ENCODE peak calls at places on chromosomes 2 and 18, in seven cellular contexts. A is thyroid gland, R is Caco-2, Q is K562, X is sigmoid colon, H is Peyer's patch, F is upper lobe of right lung. Z is an unnamed sample. For H3K4me1, the result is how much of the 10 kb centered on the place peaks cover.

GRCh38 chr18:30618567-30618966 is 424.0 kb downstream of the DSC3 start:
- DNase-seq in A (no peak), R (no peak), Q (no peak), X (no peak), H (no peak), F (no peak), Z (no peak)

GRCh38 chr2:71922501-71923142 is 225.0 kb downstream of the CYP26B1 start:
- DNase-seq in A (no peak), R (peak), Q (no peak), X (no peak), H (no peak), F (peak), Z (no peak)

GRCh38 chr2:11842324-11842723 is 95.9 kb downstream of the LPIN1 start:
- DNase-seq in A (peak), R (no peak), Q (no peak), X (no peak), H (no peak), F (no peak), Z (no peak)

GRCh38 chr18:59966913-59967312 is 67.1 kb downstream of the PMAIP1 start:
- DNase-seq in A (no peak), R (no peak), Q (no peak), X (no peak), H (no peak), F (no peak), Z (no peak)

GRCh38 chr2:41963661-41964525 is 83.9 kb upstream of the PKDCC start:
- DNase-seq in A (peak), R (peak), Q (no peak), X (peak), H (peak), F (no peak), Z (peak)

GRCh38 chr2:39872748-39873147 is 93.7 kb upstream of the THUMPD2 start:
- DNase-seq in A (no peak), R (no peak), Q (no peak), X (no peak), H (no peak), F (no peak), Z (no peak)

GRCh38 chr2:70367722-70368323 is 66.0 kb upstream of the FAM136A start:
- DNase-seq in A (peak), R (no peak), Q (peak), X (no peak), H (no peak), F (no peak), Z (no peak)

GRCh38 chr2:75655861-75656260 is 9.3 kb downstream of the MRPL19 start:
- DNase-seq in A (no peak), R (no peak), Q (no peak), X (no peak), H (no peak), F (no peak), Z (no peak)

GRCh38 chr2:102197389-102198137 is 10.7 kb downstream of the IL1RL2 start:
- DNase-seq in A (no peak), R (no peak), Q (no peak), X (no peak), H (no peak), F (no peak), Z (no peak)

GRCh38 chr2:191679818-191680600 is 2.1 kb downstream of the NABP1 start:
- DNase-seq in A (no peak), R (no peak), Q (peak), X (no peak), H (no peak), F (no peak), Z (no peak)

GRCh38 chr18:70372450-70373061 is 83.7 kb downstream of the SOCS6 start:
- DNase-seq in A (no peak), R (no peak), Q (no peak), X (no peak), H (no peak), F (no peak), Z (no peak)

GRCh38 chr2:31578316-31578715 is 2.4 kb downstream of the SRD5A2 start:
- DNase-seq in A (no peak), R (no peak), Q (no peak), X (no peak), H (no peak), F (no peak), Z (no peak)

GRCh38 chr2:120858361-120858760 is 122.7 kb downstream of the GLI2 start:
- DNase-seq in A (no peak), R (peak), Q (no peak), X (peak), H (no peak), F (peak), Z (no peak)

GRCh38 chr2:152098033-152098797 is 629 bp downstream of the CACNB4 start:
- DNase-seq in A (peak), R (no peak), Q (no peak), X (peak), H (no peak), F (peak), Z (no peak)

GRCh38 chr2:46422717-46423394 is 56.5 kb upstream of the TMEM247 start:
- DNase-seq in A (no peak), R (no peak), Q (no peak), X (no peak), H (no peak), F (no peak), Z (no peak)

GRCh38 chr2:72940786-72941185 is 23.5 kb downstream of the EMX1 start:
- DNase-seq in A (no peak), R (no peak), Q (no peak), X (no peak), H (no peak), F (no peak), Z (no peak)

GRCh38 chr2:175745911-175746310 is 256.2 kb downstream of the LNPK start:
- DNase-seq in A (no peak), R (no peak), Q (no peak), X (no peak), H (no peak), F (no peak), Z (no peak)

GRCh38 chr18:58303363-58303762 is 259.3 kb downstream of the NEDD4L start:
- DNase-seq in A (no peak), R (no peak), Q (no peak), X (no peak), H (no peak), F (no peak), Z (no peak)

GRCh38 chr2:219536967-219537366 is 6.6 kb downstream of the CHPF start:
- DNase-seq in A (no peak), R (no peak), Q (no peak), X (no peak), H (no peak), F (no peak), Z (no peak)

GRCh38 chr2:37201766-37202165 is 5.5 kb downstream of the CEBPZOS start:
- DNase-seq in A (no peak), R (no peak), Q (no peak), X (no peak), H (no peak), F (no peak), Z (no peak)

GRCh38 chr2:70890469-70891065 is 45.1 kb upstream of the ATP6V1B1 start:
- DNase-seq in A (no peak), R (no peak), Q (no peak), X (no peak), H (no peak), F (no peak), Z (no peak)

GRCh38 chr2:43488737-43489136 is 107.1 kb downstream of the THADA start:
- DNase-seq in A (no peak), R (no peak), Q (no peak), X (no peak), H (no peak), F (no peak), Z (no peak)

GRCh38 chr2:46047280-46047679 is 249.9 kb upstream of the EPAS1 start:
- DNase-seq in A (no peak), R (no peak), Q (no peak), X (no peak), H (no peak), F (no peak), Z (no peak)

GRCh38 chr18:45164551-45164950 is 450.7 kb upstream of the SLC14A2 start:
- DNase-seq in A (no peak), R (no peak), Q (no peak), X (no peak), H (no peak), F (no peak), Z (no peak)

GRCh38 chr2:160379399-160379798 is 114.2 kb downstream of the RBMS1 start:
- DNase-seq in A (no peak), R (no peak), Q (no peak), X (no peak), H (no peak), F (no peak), Z (no peak)

GRCh38 chr2:136008205-136008865 is 22.9 kb upstream of the DARS1 start:
- DNase-seq in A (peak), R (no peak), Q (no peak), X (peak), H (peak), F (peak), Z (peak)

GRCh38 chr18:400466-400865 is 100.0 kb downstream of the COLEC12 start:
- DNase-seq in A (no peak), R (no peak), Q (no peak), X (no peak), H (peak), F (no peak), Z (no peak)

GRCh38 chr18:57027190-57027708 is 119.6 kb upstream of the BOD1L2 start:
- DNase-seq in A (no peak), R (no peak), Q (no peak), X (no peak), H (no peak), F (no peak), Z (peak)

GRCh38 chr18:80033181-80034067 is 810 bp upstream of the RBFA start:
- DNase-seq in A (no peak), R (no peak), Q (no peak), X (peak), H (no peak), F (peak), Z (no peak)

GRCh38 chr18:76412010-76412817 is 82.8 kb downstream of the ZNF516 start:
- DNase-seq in A (no peak), R (no peak), Q (no peak), X (peak), H (peak), F (no peak), Z (no peak)

GRCh38 chr18:26406854-26407517 is 141.4 kb downstream of the KCTD1 start:
- DNase-seq in A (no peak), R (no peak), Q (peak), X (no peak), H (no peak), F (no peak), Z (no peak)

GRCh38 chr2:118614856-118615255 is 232.6 kb downstream of the EN1 start:
- DNase-seq in A (no peak), R (no peak), Q (no peak), X (no peak), H (no peak), F (no peak), Z (no peak)

GRCh38 chr2:201232125-201232815 is 28.1 kb upstream of the CASP8 start:
- DNase-seq in A (peak), R (peak), Q (peak), X (peak), H (peak), F (peak), Z (peak)

GRCh38 chr2:41580806-41581205 is 467.0 kb upstream of the PKDCC start:
- DNase-seq in A (no peak), R (no peak), Q (no peak), X (no peak), H (no peak), F (no peak), Z (no peak)

GRCh38 chr2:175605989-175606841 is 395.9 kb downstream of the LNPK start:
- DNase-seq in A (peak), R (peak), Q (no peak), X (no peak), H (no peak), F (no peak), Z (no peak)

GRCh38 chr2:203626952-203627681 is 79.3 kb upstream of the CD28 start:
- DNase-seq in A (no peak), R (no peak), Q (no peak), X (no peak), H (no peak), F (no peak), Z (no peak)

GRCh38 chr18:74273394-74273793 is 18.4 kb downstream of the CYB5A start:
- DNase-seq in A (no peak), R (no peak), Q (no peak), X (no peak), H (no peak), F (no peak), Z (no peak)

GRCh38 chr2:714005-714741 is 37.0 kb upstream of the TMEM18 start:
- DNase-seq in A (peak), R (no peak), Q (peak), X (no peak), H (peak), F (no peak), Z (peak)

GRCh38 chr18:49901862-49902340 is 88.6 kb upstream of the ACAA2 start:
- DNase-seq in A (no peak), R (no peak), Q (no peak), X (no peak), H (no peak), F (peak), Z (no peak)

GRCh38 chr18:5518899-5519371 is 24.9 kb downstream of the EPB41L3 start:
- DNase-seq in A (no peak), R (no peak), Q (no peak), X (no peak), H (no peak), F (no peak), Z (no peak)

GRCh38 chr2:100870652-100871531 is 51.0 kb downstream of the NPAS2 start:
- DNase-seq in A (no peak), R (no peak), Q (no peak), X (no peak), H (peak), F (no peak), Z (peak)
- TF ChIP-seq CTCF in A (no peak), R (no peak), Q (no peak), X (no peak), H (no peak), F (peak), Z (no peak)

GRCh38 chr2:157788201-157788600 is 87.9 kb downstream of the ACVR1 start:
- DNase-seq in A (no peak), R (no peak), Q (no peak), X (no peak), H (no peak), F (no peak), Z (no peak)

GRCh38 chr2:157787364-157787938 is 88.7 kb downstream of the ACVR1 start:
- DNase-seq in A (no peak), R (no peak), Q (peak), X (no peak), H (no peak), F (no peak), Z (no peak)

GRCh38 chr2:157790780-157791179 is 85.3 kb downstream of the ACVR1 start:
- DNase-seq in A (no peak), R (no peak), Q (no peak), X (no peak), H (no peak), F (no peak), Z (no peak)

GRCh38 chr2:157789933-157790511 is 86.1 kb downstream of the ACVR1 start:
- DNase-seq in A (peak), R (no peak), Q (peak), X (peak), H (peak), F (no peak), Z (peak)

GRCh38 chr2:157789161-157789720 is 86.9 kb downstream of the ACVR1 start:
- DNase-seq in A (peak), R (no peak), Q (peak), X (peak), H (no peak), F (no peak), Z (no peak)
- H3K4me1 ChIP-seq in A (half or more), R (under half), Q (half or more), X (under half), H (under half), F (under half), Z (under half)

DNA sequence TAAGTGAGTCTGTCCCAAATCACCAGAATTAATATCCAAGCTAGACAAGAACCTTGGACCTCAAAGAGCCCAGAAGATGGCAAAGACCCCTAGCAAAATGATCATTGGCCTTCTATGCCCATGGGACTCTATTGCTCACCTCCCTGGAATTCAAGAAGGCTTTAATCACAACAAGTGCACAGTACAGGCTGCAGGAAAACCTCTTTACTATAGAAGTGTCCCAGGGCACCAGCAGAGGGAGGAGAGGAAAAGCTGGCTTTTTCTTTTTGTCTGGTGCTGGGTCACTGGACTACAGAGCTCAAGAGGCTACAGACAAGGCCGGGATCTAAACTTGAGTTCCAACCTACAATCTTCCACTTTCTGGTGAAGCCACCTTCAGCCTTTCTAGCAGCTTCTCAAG is 88.3 kb upstream of the PPP1CB start:
- DNase-seq in A (peak), R (no peak), Q (no peak), X (peak), H (no peak), F (no peak), Z (no peak)
- TF ChIP-seq CTCF in A (peak), R (no peak), Q (no peak), X (no peak), H (no peak), F (no peak), Z (no peak)

GRCh38 chr2:68487773-68488355 is 20.5 kb downstream of the APLF start:
- DNase-seq in A (no peak), R (no peak), Q (peak), X (no peak), H (no peak), F (no peak), Z (no peak)

GRCh38 chr2:68482296-68482695 is 14.9 kb downstream of the APLF start:
- DNase-seq in A (no peak), R (no peak), Q (no peak), X (no peak), H (no peak), F (no peak), Z (no peak)

GRCh38 chr2:68478688-68479087 is 11.3 kb downstream of the APLF start:
- DNase-seq in A (no peak), R (no peak), Q (peak), X (no peak), H (no peak), F (no peak), Z (no peak)

DNA sequence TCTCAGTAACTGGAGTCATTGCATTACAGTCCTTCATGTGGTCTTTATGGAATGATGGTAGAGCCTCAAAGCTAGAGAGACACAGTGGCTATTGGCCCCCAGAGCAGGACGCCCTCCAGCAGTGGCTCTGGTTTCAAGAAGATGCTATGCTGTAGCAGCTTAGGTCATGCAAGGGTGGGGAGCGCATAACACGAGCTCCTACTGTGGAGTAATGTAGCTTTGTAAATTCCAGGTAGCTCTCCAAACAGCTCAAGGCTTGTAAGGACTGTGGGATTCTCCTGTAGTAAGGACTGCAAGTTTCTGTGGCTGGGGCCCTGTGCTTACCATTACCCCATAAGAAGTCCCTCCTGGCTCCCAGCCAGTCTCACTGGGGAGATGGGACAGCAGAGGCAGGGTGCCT is 15.6 kb downstream of the APLF start:
- DNase-seq in A (no peak), R (no peak), Q (no peak), X (no peak), H (no peak), F (no peak), Z (no peak)
- H3K4me1 ChIP-seq in A (under half), R (under half), Q (under half), X (under half), H (under half), F (under half), Z (under half)

DNA sequence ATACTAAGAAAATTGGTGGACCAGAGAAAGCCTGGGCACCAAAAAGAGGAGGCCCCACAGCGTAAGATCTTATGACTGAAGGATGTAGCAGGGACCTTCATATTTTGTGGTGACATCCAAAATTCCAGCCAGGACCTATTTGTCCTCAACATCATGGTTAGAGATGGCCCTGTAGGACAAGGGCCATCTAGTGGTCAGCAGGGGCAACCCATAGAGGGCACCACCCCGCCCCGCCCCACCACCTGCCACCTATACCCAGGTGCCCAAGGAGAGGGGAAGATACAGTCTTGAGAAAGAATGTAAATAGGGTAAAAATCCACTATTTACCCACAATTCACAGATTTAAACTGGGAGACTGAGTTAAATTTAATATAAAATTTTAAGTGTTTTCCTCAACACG is 59.6 kb upstream of the TMEM163 start:
- DNase-seq in A (no peak), R (no peak), Q (peak), X (no peak), H (no peak), F (no peak), Z (no peak)
- TF ChIP-seq CTCF in A (no peak), R (peak), Q (peak), X (no peak), H (no peak), F (peak), Z (peak)